ENCODE peak calls at places on chromosome 22, in four cellular contexts. One of them, this sample, is unnamed.

GRCh38 chr22:44587004-44587793 is 89.2 kb upstream of the RTL6 start:
- DNase-seq in kidney epithelial cell: peak
- DNase-seq in pons: no peak
- DNase-seq in upper lobe of right lung: peak
- DNase-seq in this sample: no peak

GRCh38 chr22:17777005-17777716 is 2.9 kb upstream of the BID start:
- DNase-seq in kidney epithelial cell: no peak
- DNase-seq in pons: no peak
- DNase-seq in upper lobe of right lung: peak
- DNase-seq in this sample: no peak

GRCh38 chr22:32533265-32534068 is 58.9 kb downstream of the FBXO7 start:
- DNase-seq in kidney epithelial cell: no peak
- DNase-seq in pons: no peak
- DNase-seq in upper lobe of right lung: no peak
- DNase-seq in this sample: no peak

GRCh38 chr22:44807915-44808690 is 55.7 kb downstream of the ARHGAP8 start:
- DNase-seq in kidney epithelial cell: no peak
- DNase-seq in pons: no peak
- DNase-seq in upper lobe of right lung: no peak
- DNase-seq in this sample: no peak

GRCh38 chr22:22431271-22432220 is 77.0 kb downstream of the ZNF280B start:
- DNase-seq in kidney epithelial cell: peak
- DNase-seq in pons: peak
- DNase-seq in upper lobe of right lung: no peak
- DNase-seq in this sample: no peak

GRCh38 chr22:43888740-43889139 is 3.1 kb downstream of the PNPLA5 start:
- DNase-seq in kidney epithelial cell: no peak
- DNase-seq in pons: no peak
- DNase-seq in upper lobe of right lung: peak
- DNase-seq in this sample: no peak

GRCh38 chr22:50267591-50268390 is 2.4 kb downstream of the MAPK11 start:
- DNase-seq in kidney epithelial cell: no peak
- DNase-seq in pons: no peak
- DNase-seq in upper lobe of right lung: peak
- DNase-seq in this sample: no peak

GRCh38 chr22:48694296-48694883 is 1133.3 kb downstream of the BRD1 start:
- DNase-seq in kidney epithelial cell: no peak
- DNase-seq in pons: no peak
- DNase-seq in upper lobe of right lung: no peak
- DNase-seq in this sample: no peak

GRCh38 chr22:50236731-50237409 is 8.0 kb downstream of the TUBGCP6 start:
- DNase-seq in kidney epithelial cell: no peak
- DNase-seq in pons: no peak
- DNase-seq in upper lobe of right lung: no peak
- DNase-seq in this sample: no peak

GRCh38 chr22:49760280-49760629 is 67.4 kb downstream of the BRD1 start:
- DNase-seq in kidney epithelial cell: no peak
- DNase-seq in pons: no peak
- DNase-seq in upper lobe of right lung: no peak
- DNase-seq in this sample: peak

GRCh38 chr22:43996981-43997265 is 27.2 kb upstream of the PARVB start:
- DNase-seq in kidney epithelial cell: no peak
- DNase-seq in pons: no peak
- DNase-seq in upper lobe of right lung: peak
- DNase-seq in this sample: no peak

GRCh38 chr22:42179616-42180015 is 49.0 kb upstream of the CYP2D6 start:
- DNase-seq in kidney epithelial cell: peak
- DNase-seq in pons: no peak
- DNase-seq in upper lobe of right lung: no peak
- DNase-seq in this sample: no peak

GRCh38 chr22:40509401-40510134 is 127.0 kb downstream of the MRTFA start:
- DNase-seq in kidney epithelial cell: peak
- DNase-seq in pons: peak
- DNase-seq in upper lobe of right lung: no peak
- DNase-seq in this sample: no peak

GRCh38 chr22:28992565-28993326 is 68.9 kb downstream of the C22orf31 start:
- DNase-seq in kidney epithelial cell: no peak
- DNase-seq in pons: no peak
- DNase-seq in upper lobe of right lung: no peak
- DNase-seq in this sample: no peak

GRCh38 chr22:19722915-19723164 is 499 bp upstream of the GP1BB start:
- DNase-seq in kidney epithelial cell: no peak
- DNase-seq in pons: no peak
- DNase-seq in upper lobe of right lung: no peak
- DNase-seq in this sample: no peak

GRCh38 chr22:41478891-41479521 is 10.1 kb downstream of the ACO2 start:
- DNase-seq in kidney epithelial cell: no peak
- DNase-seq in pons: no peak
- DNase-seq in upper lobe of right lung: peak
- DNase-seq in this sample: no peak

GRCh38 chr22:43919106-43919965 is 4.3 kb upstream of the PNPLA3 start:
- DNase-seq in kidney epithelial cell: no peak
- DNase-seq in pons: no peak
- DNase-seq in upper lobe of right lung: no peak
- DNase-seq in this sample: no peak

GRCh38 chr22:45475063-45475747 is 27.5 kb upstream of the FBLN1 start:
- DNase-seq in kidney epithelial cell: no peak
- DNase-seq in pons: no peak
- DNase-seq in upper lobe of right lung: peak
- DNase-seq in this sample: no peak

GRCh38 chr22:44380716-44381500 is 68.2 kb upstream of the SHISAL1 start:
- DNase-seq in kidney epithelial cell: no peak
- DNase-seq in pons: no peak
- DNase-seq in upper lobe of right lung: peak
- DNase-seq in this sample: no peak

GRCh38 chr22:41636467-41636866 is 15.4 kb downstream of the XRCC6 start:
- DNase-seq in kidney epithelial cell: no peak
- DNase-seq in pons: no peak
- DNase-seq in upper lobe of right lung: no peak
- DNase-seq in this sample: no peak

GRCh38 chr22:40466976-40467375 is 96.6 kb downstream of the SGSM3 start:
- DNase-seq in kidney epithelial cell: no peak
- DNase-seq in pons: no peak
- DNase-seq in upper lobe of right lung: no peak
- DNase-seq in this sample: no peak

GRCh38 chr22:46060292-46061123 is 83.5 kb upstream of the WNT7B start:
- DNase-seq in kidney epithelial cell: no peak
- DNase-seq in pons: no peak
- DNase-seq in upper lobe of right lung: no peak
- DNase-seq in this sample: no peak

GRCh38 chr22:36077261-36077660 is 48.6 kb upstream of the RBFOX2 start:
- DNase-seq in kidney epithelial cell: no peak
- DNase-seq in pons: peak
- DNase-seq in upper lobe of right lung: no peak
- DNase-seq in this sample: no peak

GRCh38 chr22:21948390-21948789 is 4.3 kb downstream of the PPM1F start:
- DNase-seq in kidney epithelial cell: no peak
- DNase-seq in pons: no peak
- DNase-seq in upper lobe of right lung: no peak
- DNase-seq in this sample: no peak

GRCh38 chr22:25696763-25697710 is 45.0 kb upstream of the MYO18B start:
- DNase-seq in kidney epithelial cell: no peak
- DNase-seq in pons: peak
- DNase-seq in upper lobe of right lung: no peak
- DNase-seq in this sample: no peak

GRCh38 chr22:17638182-17638431 is 450 bp upstream of the BCL2L13 start:
- DNase-seq in kidney epithelial cell: no peak
- DNase-seq in pons: no peak
- DNase-seq in upper lobe of right lung: no peak
- DNase-seq in this sample: no peak

GRCh38 chr22:29330753-29331152 is 15.3 kb upstream of the RASL10A start:
- DNase-seq in kidney epithelial cell: no peak
- DNase-seq in pons: no peak
- DNase-seq in upper lobe of right lung: no peak
- DNase-seq in this sample: no peak

GRCh38 chr22:40397436-40397835 is 27.0 kb downstream of the SGSM3 start:
- DNase-seq in kidney epithelial cell: no peak
- DNase-seq in pons: no peak
- DNase-seq in upper lobe of right lung: no peak
- DNase-seq in this sample: no peak

GRCh38 chr22:48884786-48885185 is 942.9 kb downstream of the BRD1 start:
- DNase-seq in kidney epithelial cell: no peak
- DNase-seq in pons: no peak
- DNase-seq in upper lobe of right lung: peak
- DNase-seq in this sample: no peak

GRCh38 chr22:44188986-44189630 is 8.4 kb downstream of the PARVG start:
- DNase-seq in kidney epithelial cell: no peak
- DNase-seq in pons: no peak
- DNase-seq in upper lobe of right lung: peak
- DNase-seq in this sample: no peak

GRCh38 chr22:19559324-19559811 is 35.2 kb upstream of the CLDN5 start:
- DNase-seq in kidney epithelial cell: no peak
- DNase-seq in pons: no peak
- DNase-seq in upper lobe of right lung: no peak
- DNase-seq in this sample: no peak

GRCh38 chr22:44130076-44130711 is 50.5 kb upstream of the PARVG start:
- DNase-seq in kidney epithelial cell: no peak
- DNase-seq in pons: peak
- DNase-seq in upper lobe of right lung: peak
- DNase-seq in this sample: no peak

GRCh38 chr22:37197451-37198289 is 9.6 kb upstream of the C1QTNF6 start:
- DNase-seq in kidney epithelial cell: peak
- DNase-seq in pons: no peak
- DNase-seq in upper lobe of right lung: peak
- DNase-seq in this sample: peak

GRCh38 chr22:43992331-43992821 is 31.7 kb upstream of the PARVB start:
- DNase-seq in kidney epithelial cell: no peak
- DNase-seq in pons: no peak
- DNase-seq in upper lobe of right lung: peak
- DNase-seq in this sample: no peak

GRCh38 chr22:32544953-32545558 is 70.4 kb downstream of the FBXO7 start:
- DNase-seq in kidney epithelial cell: no peak
- DNase-seq in pons: no peak
- DNase-seq in upper lobe of right lung: no peak
- DNase-seq in this sample: no peak